ENCODE peak calls at places on chromosomes 5 and 9, in nine cellular contexts. One of them, this sample, is unnamed.
A peak's percentile ranks its signal among the peaks of the same experiment; 100 is the strongest.

GRCh38 chr5:179313849-179314521 is 31.3 kb downstream of the ADAMTS2 start:
- DNase-seq in transverse colon: peak; percentile 57
- DNase-seq in gastrocnemius medialis: peak; percentile 75
- DNase-seq in HCT116: no peak
- DNase-seq in A549: no peak
- DNase-seq in lower leg skin: peak; percentile 94
- DNase-seq in right lobe of liver: peak; percentile 52
- DNase-seq in esophagus squamous epithelium: no peak
- DNase-seq in tibial nerve: peak; percentile 80
- DNase-seq in this sample: no peak

GRCh38 chr5:179422840-179423523 is 77.7 kb upstream of the ADAMTS2 start:
- DNase-seq in A549: no peak
- DNase-seq in lower leg skin: peak; percentile 77
- DNase-seq in esophagus squamous epithelium: no peak
- DNase-seq in gastrocnemius medialis: no peak
- DNase-seq in tibial nerve: no peak
- DNase-seq in HCT116: no peak
- DNase-seq in transverse colon: no peak
- DNase-seq in right lobe of liver: no peak
- DNase-seq in this sample: no peak

GRCh38 chr5:149374801-149375200 is 4.3 kb downstream of the IL17B start:
- DNase-seq in right lobe of liver: no peak
- DNase-seq in tibial nerve: no peak
- DNase-seq in lower leg skin: peak; percentile 15
- DNase-seq in gastrocnemius medialis: no peak
- DNase-seq in HCT116: no peak
- DNase-seq in A549: no peak
- DNase-seq in transverse colon: no peak
- DNase-seq in esophagus squamous epithelium: no peak
- DNase-seq in this sample: no peak

GRCh38 chr5:60763061-60763460 is 63.1 kb upstream of the DEPDC1B start:
- DNase-seq in A549: no peak
- DNase-seq in transverse colon: no peak
- DNase-seq in esophagus squamous epithelium: no peak
- DNase-seq in HCT116: no peak
- DNase-seq in right lobe of liver: no peak
- DNase-seq in gastrocnemius medialis: no peak
- DNase-seq in lower leg skin: no peak
- DNase-seq in tibial nerve: no peak
- DNase-seq in this sample: no peak

GRCh38 chr9:87592554-87593394 is 95.1 kb downstream of the DAPK1 start:
- DNase-seq in A549: no peak
- DNase-seq in gastrocnemius medialis: peak; percentile 45
- DNase-seq in lower leg skin: no peak
- DNase-seq in right lobe of liver: peak; percentile 78
- DNase-seq in esophagus squamous epithelium: no peak
- DNase-seq in transverse colon: peak; percentile 33
- DNase-seq in HCT116: no peak
- DNase-seq in tibial nerve: no peak
- DNase-seq in this sample: no peak

GRCh38 chr9:91192379-91192775 is 169.3 kb downstream of the AUH start:
- DNase-seq in tibial nerve: no peak
- DNase-seq in gastrocnemius medialis: peak; percentile 69
- DNase-seq in transverse colon: no peak
- DNase-seq in esophagus squamous epithelium: no peak
- DNase-seq in right lobe of liver: peak; percentile 49
- DNase-seq in HCT116: no peak
- DNase-seq in lower leg skin: peak; percentile 76
- DNase-seq in A549: no peak
- DNase-seq in this sample: no peak

GRCh38 chr9:70746316-70746715 is 331.9 kb upstream of the KLF9 start:
- DNase-seq in transverse colon: no peak
- DNase-seq in gastrocnemius medialis: no peak
- DNase-seq in lower leg skin: no peak
- DNase-seq in esophagus squamous epithelium: no peak
- DNase-seq in tibial nerve: no peak
- DNase-seq in A549: no peak
- DNase-seq in right lobe of liver: no peak
- DNase-seq in HCT116: no peak
- DNase-seq in this sample: no peak

GRCh38 chr5:1374030-1374679 is 29.3 kb upstream of the CLPTM1L start:
- DNase-seq in gastrocnemius medialis: no peak
- DNase-seq in esophagus squamous epithelium: no peak
- DNase-seq in right lobe of liver: peak; percentile 6
- DNase-seq in lower leg skin: no peak
- DNase-seq in A549: no peak
- DNase-seq in HCT116: no peak
- DNase-seq in transverse colon: no peak
- DNase-seq in tibial nerve: no peak
- DNase-seq in this sample: no peak

GRCh38 chr5:9020996-9021395 is 524.9 kb downstream of the SEMA5A start:
- DNase-seq in tibial nerve: no peak
- DNase-seq in gastrocnemius medialis: no peak
- DNase-seq in HCT116: no peak
- DNase-seq in transverse colon: no peak
- DNase-seq in esophagus squamous epithelium: no peak
- DNase-seq in lower leg skin: no peak
- DNase-seq in right lobe of liver: no peak
- DNase-seq in A549: no peak
- DNase-seq in this sample: no peak

GRCh38 chr5:174317261-174317894 is 271.9 kb downstream of the NSG2 start:
- DNase-seq in right lobe of liver: no peak
- DNase-seq in gastrocnemius medialis: no peak
- DNase-seq in A549: peak; percentile 60
- DNase-seq in tibial nerve: no peak
- DNase-seq in lower leg skin: no peak
- DNase-seq in transverse colon: no peak
- DNase-seq in esophagus squamous epithelium: no peak
- DNase-seq in HCT116: no peak
- DNase-seq in this sample: peak; percentile 87

GRCh38 chr5:458547-459353 is 15.8 kb downstream of the EXOC3 start:
- DNase-seq in right lobe of liver: peak; percentile 16
- DNase-seq in esophagus squamous epithelium: no peak
- DNase-seq in transverse colon: peak; percentile 5
- DNase-seq in gastrocnemius medialis: peak; percentile 27
- DNase-seq in lower leg skin: peak; percentile 86
- DNase-seq in A549: peak; percentile 30
- DNase-seq in HCT116: no peak
- DNase-seq in tibial nerve: no peak
- DNase-seq in this sample: peak; percentile 92

GRCh38 chr5:144451187-144451973 is 280.7 kb downstream of the KCTD16 start:
- DNase-seq in HCT116: no peak
- DNase-seq in right lobe of liver: no peak
- DNase-seq in A549: no peak
- DNase-seq in esophagus squamous epithelium: no peak
- DNase-seq in lower leg skin: no peak
- DNase-seq in gastrocnemius medialis: no peak
- DNase-seq in transverse colon: no peak
- DNase-seq in tibial nerve: no peak
- DNase-seq in this sample: no peak
- TF ChIP-seq POLR2A in HCT116: no peak
- TF ChIP-seq POLR2A in right lobe of liver: no peak
- TF ChIP-seq POLR2A in A549: no peak
- TF ChIP-seq POLR2A in esophagus squamous epithelium: no peak
- TF ChIP-seq POLR2A in lower leg skin: no peak
- TF ChIP-seq POLR2A in gastrocnemius medialis: no peak
- TF ChIP-seq POLR2A in transverse colon: no peak
- TF ChIP-seq POLR2A in tibial nerve: no peak
- TF ChIP-seq POLR2A in this sample: no peak

DNA sequence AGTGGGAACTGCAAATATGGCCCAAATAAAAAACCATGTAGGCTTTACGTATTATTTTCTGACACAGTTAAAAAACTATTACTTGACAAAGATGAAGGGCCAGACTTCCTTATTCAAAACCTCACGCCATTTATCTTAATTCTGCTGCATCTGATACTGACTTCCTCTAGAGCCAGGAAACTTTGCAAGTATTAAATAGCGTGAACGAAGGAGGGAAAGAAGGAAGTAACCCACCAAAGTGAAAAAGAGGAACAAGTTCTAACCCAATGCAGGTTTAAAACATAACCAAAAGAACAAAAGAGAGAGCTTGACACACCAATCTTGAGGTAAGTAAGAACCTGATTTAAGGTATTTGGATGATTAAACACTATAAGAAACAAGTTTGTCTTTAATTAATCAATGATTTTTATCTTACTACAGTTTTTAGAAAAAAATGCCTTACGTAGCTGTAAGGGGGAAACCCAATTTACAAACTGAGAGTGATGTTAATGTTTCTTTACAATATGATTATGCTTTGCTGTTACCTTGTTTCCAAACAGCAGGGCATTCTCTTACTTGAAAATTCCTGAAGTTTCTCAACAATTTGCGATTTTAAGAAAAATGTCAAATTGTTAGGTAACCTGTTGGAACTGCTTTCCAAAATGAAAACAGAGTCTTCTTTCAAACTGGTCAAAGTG is at the start of gene GAPT:
- DNase-seq in transverse colon: no peak
- DNase-seq in lower leg skin: no peak
- DNase-seq in HCT116: no peak
- DNase-seq in A549: no peak
- DNase-seq in right lobe of liver: no peak
- DNase-seq in gastrocnemius medialis: no peak
- DNase-seq in tibial nerve: no peak
- DNase-seq in esophagus squamous epithelium: no peak
- DNase-seq in this sample: no peak
- TF ChIP-seq POLR2A in transverse colon: no peak
- TF ChIP-seq POLR2A in lower leg skin: no peak
- TF ChIP-seq POLR2A in HCT116: no peak
- TF ChIP-seq POLR2A in A549: no peak
- TF ChIP-seq POLR2A in right lobe of liver: no peak
- TF ChIP-seq POLR2A in gastrocnemius medialis: no peak
- TF ChIP-seq POLR2A in tibial nerve: no peak
- TF ChIP-seq POLR2A in esophagus squamous epithelium: no peak
- TF ChIP-seq POLR2A in this sample: no peak

DNA sequence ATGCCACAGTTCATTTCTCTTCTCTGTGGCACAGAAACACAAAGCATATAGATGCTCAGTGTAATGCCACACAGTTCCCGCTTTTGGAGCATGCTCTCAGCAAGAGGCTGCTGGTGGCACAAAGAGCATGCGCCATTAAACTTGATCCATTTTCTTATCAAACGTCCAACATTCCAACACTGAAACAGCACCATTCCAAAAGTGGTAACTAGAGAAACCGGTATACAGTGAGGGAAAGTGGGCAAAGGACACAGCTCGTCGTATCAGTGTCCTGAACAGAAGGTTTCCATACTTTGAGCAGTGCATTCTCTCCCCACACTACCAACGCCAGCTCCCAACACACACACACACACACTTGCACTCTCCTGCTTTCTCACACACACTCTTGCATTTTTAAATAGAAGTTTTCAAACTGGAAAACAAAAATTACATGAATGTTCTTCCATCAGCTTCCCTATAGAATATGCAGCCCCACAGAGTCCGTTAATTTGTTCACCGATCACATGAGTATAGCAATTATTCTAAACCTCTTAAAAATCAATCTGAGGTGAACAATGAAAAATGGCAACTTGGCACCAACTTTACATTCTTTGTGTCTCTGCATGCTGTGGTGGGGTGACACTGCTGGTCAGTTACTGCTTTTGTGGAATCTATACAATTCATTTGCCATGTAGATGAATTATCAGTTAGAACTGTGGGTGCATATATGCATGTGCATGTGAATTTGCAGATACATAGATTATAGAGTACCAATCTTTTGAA is 5.8 kb downstream of the NFIB start:
- DNase-seq in right lobe of liver: no peak
- DNase-seq in esophagus squamous epithelium: no peak
- DNase-seq in tibial nerve: no peak
- DNase-seq in transverse colon: no peak
- DNase-seq in lower leg skin: no peak
- DNase-seq in HCT116: no peak
- DNase-seq in A549: no peak
- DNase-seq in gastrocnemius medialis: no peak
- DNase-seq in this sample: no peak
- TF ChIP-seq POLR2A in right lobe of liver: no peak
- TF ChIP-seq POLR2A in esophagus squamous epithelium: no peak
- TF ChIP-seq POLR2A in tibial nerve: no peak
- TF ChIP-seq POLR2A in transverse colon: no peak
- TF ChIP-seq POLR2A in lower leg skin: no peak
- TF ChIP-seq POLR2A in HCT116: no peak
- TF ChIP-seq POLR2A in A549: no peak
- TF ChIP-seq POLR2A in gastrocnemius medialis: no peak
- TF ChIP-seq POLR2A in this sample: no peak

GRCh38 chr5:76402880-76403712 is at the start of gene IQGAP2:
- DNase-seq in A549: peak; percentile 85
- DNase-seq in esophagus squamous epithelium: peak; percentile 54
- DNase-seq in HCT116: peak; percentile 37
- DNase-seq in right lobe of liver: peak; percentile 91
- DNase-seq in gastrocnemius medialis: peak; percentile 37
- DNase-seq in tibial nerve: peak; percentile 31
- DNase-seq in transverse colon: peak; percentile 85
- DNase-seq in lower leg skin: peak; percentile 91
- DNase-seq in this sample: peak; percentile 44

GRCh38 chr5:76404694-76405306 is 1.7 kb downstream of the IQGAP2 start:
- DNase-seq in tibial nerve: no peak
- DNase-seq in HCT116: no peak
- DNase-seq in lower leg skin: no peak
- DNase-seq in esophagus squamous epithelium: no peak
- DNase-seq in gastrocnemius medialis: no peak
- DNase-seq in transverse colon: no peak
- DNase-seq in right lobe of liver: no peak
- DNase-seq in A549: no peak
- DNase-seq in this sample: no peak

GRCh38 chr5:76402251-76402879 is 720 bp upstream of the IQGAP2 start:
- DNase-seq in lower leg skin: peak; percentile 84
- DNase-seq in HCT116: no peak
- DNase-seq in A549: peak; percentile 46
- DNase-seq in right lobe of liver: peak; percentile 71
- DNase-seq in esophagus squamous epithelium: no peak
- DNase-seq in tibial nerve: no peak
- DNase-seq in gastrocnemius medialis: peak; percentile 14
- DNase-seq in transverse colon: peak; percentile 69
- DNase-seq in this sample: no peak

GRCh38 chr5:76403713-76403962 is 553 bp downstream of the IQGAP2 start:
- DNase-seq in A549: peak; percentile 42
- DNase-seq in tibial nerve: no peak
- DNase-seq in HCT116: no peak
- DNase-seq in transverse colon: no peak
- DNase-seq in right lobe of liver: no peak
- DNase-seq in lower leg skin: peak; percentile 87
- DNase-seq in esophagus squamous epithelium: no peak
- DNase-seq in gastrocnemius medialis: no peak
- DNase-seq in this sample: no peak

GRCh38 chr5:76403963-76404693 is 1.0 kb downstream of the IQGAP2 start:
- DNase-seq in HCT116: no peak
- DNase-seq in esophagus squamous epithelium: peak; percentile 2
- DNase-seq in right lobe of liver: peak; percentile 96
- DNase-seq in tibial nerve: no peak
- DNase-seq in gastrocnemius medialis: no peak
- DNase-seq in transverse colon: peak; percentile 77
- DNase-seq in lower leg skin: peak; percentile 87
- DNase-seq in A549: peak; percentile 6
- DNase-seq in this sample: no peak
- TF ChIP-seq POLR2A in HCT116: no peak
- TF ChIP-seq POLR2A in esophagus squamous epithelium: no peak
- TF ChIP-seq POLR2A in right lobe of liver: no peak
- TF ChIP-seq POLR2A in tibial nerve: no peak
- TF ChIP-seq POLR2A in gastrocnemius medialis: no peak
- TF ChIP-seq POLR2A in transverse colon: no peak
- TF ChIP-seq POLR2A in lower leg skin: no peak
- TF ChIP-seq POLR2A in A549: no peak
- TF ChIP-seq POLR2A in this sample: no peak

This sample was measured in H54.